ENCODE peak calls at places on chromosomes 16 and 17, in six cellular contexts. One of them, this sample, is unnamed.

GRCh38 chr16:47029724-47030123 is 56.2 kb upstream of the DNAJA2 start:
- DNase-seq in effector memory CD8-positive, alpha-beta T cell: no peak
- DNase-seq in colonic mucosa: no peak
- DNase-seq in memory B cell: no peak
- DNase-seq in brain microvascular endothelial cell: no peak
- DNase-seq in effector memory CD4-positive, alpha-beta T cell: no peak
- DNase-seq in this sample: no peak

GRCh38 chr17:4538236-4539002 is 16.8 kb downstream of the MYBBP1A start:
- DNase-seq in effector memory CD8-positive, alpha-beta T cell: no peak
- DNase-seq in brain microvascular endothelial cell: no peak
- DNase-seq in memory B cell: no peak
- DNase-seq in colonic mucosa: no peak
- DNase-seq in effector memory CD4-positive, alpha-beta T cell: no peak
- DNase-seq in this sample: no peak

GRCh38 chr16:15970743-15971434 is 21.5 kb downstream of the ABCC1 start:
- DNase-seq in effector memory CD4-positive, alpha-beta T cell: no peak
- DNase-seq in brain microvascular endothelial cell: no peak
- DNase-seq in effector memory CD8-positive, alpha-beta T cell: no peak
- DNase-seq in memory B cell: no peak
- DNase-seq in colonic mucosa: no peak
- DNase-seq in this sample: no peak

GRCh38 chr17:72516772-72517399 is 396.1 kb downstream of the SOX9 start:
- DNase-seq in brain microvascular endothelial cell: no peak
- DNase-seq in effector memory CD4-positive, alpha-beta T cell: no peak
- DNase-seq in memory B cell: no peak
- DNase-seq in colonic mucosa: no peak
- DNase-seq in effector memory CD8-positive, alpha-beta T cell: no peak
- DNase-seq in this sample: no peak

GRCh38 chr16:89072216-89073130 is 21.2 kb upstream of the ACSF3 start:
- DNase-seq in brain microvascular endothelial cell: no peak
- DNase-seq in effector memory CD4-positive, alpha-beta T cell: no peak
- DNase-seq in effector memory CD8-positive, alpha-beta T cell: no peak
- DNase-seq in colonic mucosa: no peak
- DNase-seq in memory B cell: no peak
- DNase-seq in this sample: no peak

GRCh38 chr17:4610656-4611055 is 26.3 kb downstream of the SMTNL2 start:
- DNase-seq in memory B cell: no peak
- DNase-seq in colonic mucosa: no peak
- DNase-seq in brain microvascular endothelial cell: no peak
- DNase-seq in effector memory CD4-positive, alpha-beta T cell: no peak
- DNase-seq in effector memory CD8-positive, alpha-beta T cell: no peak
- DNase-seq in this sample: no peak

GRCh38 chr17:78107457-78107856 is 21.1 kb downstream of the TMC6 start:
- DNase-seq in colonic mucosa: no peak
- DNase-seq in effector memory CD8-positive, alpha-beta T cell: no peak
- DNase-seq in memory B cell: no peak
- DNase-seq in brain microvascular endothelial cell: no peak
- DNase-seq in effector memory CD4-positive, alpha-beta T cell: no peak
- DNase-seq in this sample: no peak

GRCh38 chr17:67435122-67435521 is 58.0 kb downstream of the PITPNC1 start:
- DNase-seq in colonic mucosa: no peak
- DNase-seq in effector memory CD8-positive, alpha-beta T cell: peak; percentile 69
- DNase-seq in memory B cell: no peak
- DNase-seq in effector memory CD4-positive, alpha-beta T cell: peak; percentile 55
- DNase-seq in brain microvascular endothelial cell: no peak
- DNase-seq in this sample: no peak

GRCh38 chr16:50498756-50499155 is 49.4 kb upstream of the NKD1 start:
- DNase-seq in effector memory CD4-positive, alpha-beta T cell: no peak
- DNase-seq in memory B cell: no peak
- DNase-seq in colonic mucosa: no peak
- DNase-seq in effector memory CD8-positive, alpha-beta T cell: no peak
- DNase-seq in brain microvascular endothelial cell: no peak
- DNase-seq in this sample: no peak

GRCh38 chr17:43908111-43908721 is 880 bp upstream of the MPP2 start:
- DNase-seq in brain microvascular endothelial cell: peak; percentile 51
- DNase-seq in effector memory CD8-positive, alpha-beta T cell: peak; percentile 43
- DNase-seq in effector memory CD4-positive, alpha-beta T cell: no peak
- DNase-seq in memory B cell: no peak
- DNase-seq in colonic mucosa: peak; percentile 73
- DNase-seq in this sample: peak; percentile 29

GRCh38 chr16:31112711-31113419 is 4.6 kb upstream of the KAT8 start:
- DNase-seq in effector memory CD4-positive, alpha-beta T cell: no peak
- DNase-seq in colonic mucosa: no peak
- DNase-seq in brain microvascular endothelial cell: no peak
- DNase-seq in memory B cell: no peak
- DNase-seq in effector memory CD8-positive, alpha-beta T cell: no peak
- DNase-seq in this sample: peak; percentile 42

GRCh38 chr16:30760160-30760559 is 1.7 kb downstream of the CFAP119 start:
- DNase-seq in memory B cell: no peak
- DNase-seq in colonic mucosa: no peak
- DNase-seq in effector memory CD8-positive, alpha-beta T cell: no peak
- DNase-seq in brain microvascular endothelial cell: no peak
- DNase-seq in effector memory CD4-positive, alpha-beta T cell: no peak
- DNase-seq in this sample: peak; percentile 11

GRCh38 chr16:85998868-85999729 is 100.1 kb downstream of the IRF8 start:
- DNase-seq in colonic mucosa: no peak
- DNase-seq in memory B cell: no peak
- DNase-seq in effector memory CD4-positive, alpha-beta T cell: no peak
- DNase-seq in brain microvascular endothelial cell: no peak
- DNase-seq in effector memory CD8-positive, alpha-beta T cell: no peak
- DNase-seq in this sample: no peak

This sample was measured in gastrocnemius medialis.